ENCODE peak calls at places on chromosomes 5 and 9, in ten cellular contexts. K is left ventricle myocardium inferior; W is psoas muscle; A is hepatocyte; T is SHP77 treated with DMSO at 0.1 percent for 48 hours; R is T-helper 2 cell treated with Interferon-gamma antibody and Interleukin-4, amounts not matched to agents 5 μg/mL and 100 μg/mL, for 36 hours; H is foreskin fibroblast; U is brain microvascular endothelial cell; J is T1000; X is activated T-helper 1 cell treated with Interleukin-2 at 50 U/mL for 16 hours. S is an unnamed sample.

GRCh38 chr9:35791321-35791921 is at the start of gene NPR2:
- DNase-seq in K (peak; percentile 55), W (peak; percentile 77), A (peak; percentile 71), T (no peak), R (no peak), H (peak; percentile 36), U (no peak), J (no peak), X (no peak), S (no peak)

GRCh38 chr9:18124760-18125159 is 349.2 kb upstream of the ADAMTSL1 start:
- DNase-seq in K (no peak), W (no peak), A (no peak), T (no peak), R (no peak), H (peak; percentile 2), U (no peak), J (no peak), X (no peak), S (no peak)

GRCh38 chr5:1831677-1832313 is 30.6 kb downstream of the NDUFS6 start:
- DNase-seq in K (no peak), W (no peak), A (no peak), T (no peak), R (no peak), H (no peak), U (no peak), J (no peak), X (no peak), S (no peak)

GRCh38 chr5:72015103-72015548 is 92.1 kb upstream of the MAP1B start:
- DNase-seq in K (no peak), W (no peak), A (peak; percentile 58), T (peak; percentile 71), R (no peak), H (no peak), U (peak; percentile 90), J (no peak), X (no peak), S (no peak)

GRCh38 chr9:133981958-133982681 is 10.0 kb downstream of the VAV2 start:
- DNase-seq in K (peak; percentile 19), W (peak; percentile 55), A (no peak), T (no peak), R (no peak), H (no peak), U (no peak), J (no peak), X (no peak), S (no peak)

GRCh38 chr5:124596595-124597388 is 149.6 kb downstream of the ZNF608 start:
- DNase-seq in K (no peak), W (no peak), A (peak; percentile 64), T (peak; percentile 19), R (no peak), H (peak; percentile 62), U (peak; percentile 80), J (peak; percentile 12), X (no peak), S (no peak)

GRCh38 chr5:169610606-169611005 is 26.5 kb upstream of the DOCK2 start:
- DNase-seq in K (no peak), W (no peak), A (no peak), T (no peak), R (no peak), H (no peak), U (no peak), J (no peak), X (no peak), S (no peak)

GRCh38 chr5:82806513-82806912 is 270.7 kb downstream of the TMEM167A start:
- DNase-seq in K (no peak), W (no peak), A (no peak), T (no peak), R (no peak), H (no peak), U (peak; percentile 32), J (no peak), X (no peak), S (no peak)

GRCh38 chr5:135977375-135977928 is 22.7 kb upstream of the LECT2 start:
- DNase-seq in K (peak; percentile 66), W (peak; percentile 84), A (peak; percentile 79), T (no peak), R (peak; percentile 49), H (no peak), U (peak; percentile 36), J (no peak), X (peak; percentile 14), S (peak; percentile 42)

GRCh38 chr5:37717613-37718431 is 122.0 kb downstream of the GDNF start:
- DNase-seq in K (no peak), W (no peak), A (peak; percentile 91), T (peak; percentile 86), R (no peak), H (peak; percentile 42), U (peak; percentile 94), J (peak; percentile 47), X (no peak), S (no peak)

GRCh38 chr5:154516475-154516874 is 38.4 kb upstream of the HAND1 start:
- DNase-seq in K (no peak), W (no peak), A (no peak), T (no peak), R (no peak), H (no peak), U (no peak), J (no peak), X (no peak), S (no peak)

GRCh38 chr5:18220631-18221030 is 586.4 kb downstream of the TAF11L14 start:
- DNase-seq in K (no peak), W (no peak), A (no peak), T (no peak), R (no peak), H (no peak), U (no peak), J (no peak), X (no peak), S (no peak)

GRCh38 chr5:128669803-128670202 is 131.8 kb upstream of the FBN2 start:
- DNase-seq in K (no peak), W (no peak), A (no peak), T (no peak), R (no peak), H (peak; percentile 35), U (peak; percentile 36), J (no peak), X (no peak), S (no peak)

GRCh38 chr5:1886634-1887399 is 4.1 kb upstream of the IRX4 start:
- DNase-seq in K (no peak), W (peak; percentile 35), A (no peak), T (no peak), R (no peak), H (no peak), U (no peak), J (no peak), X (no peak), S (no peak)

GRCh38 chr5:120919017-120919416 is 454.9 kb downstream of the PRR16 start:
- DNase-seq in K (no peak), W (no peak), A (no peak), T (no peak), R (no peak), H (peak; percentile 3), U (no peak), J (no peak), X (no peak), S (no peak)

S was measured in T-helper 17 cell.